ENCODE peak calls at places on chromosomes 4 and X, in six cellular contexts. F, Z, C, R, G and T are unnamed samples.

GRCh38 chr4:48079972-48080391 is 54.1 kb downstream of the TXK start:
- DNase-seq in F (no peak), Z (no peak), C (no peak), R (no peak), G (no peak), T (no peak)

GRCh38 chr4:129446074-129446473 is 350.1 kb downstream of the C4orf33 start:
- DNase-seq in F (no peak), Z (no peak), C (no peak), R (peak; percentile 7), G (no peak), T (no peak)

GRCh38 chr4:90357117-90357710 is 230.0 kb downstream of the CCSER1 start:
- DNase-seq in F (peak; percentile 1), Z (peak; percentile 1), C (no peak), R (peak; percentile 85), G (no peak), T (peak; percentile 14)

GRCh38 chrX:107567370-107567769 is 60.9 kb upstream of the PRPS1 start:
- DNase-seq in F (no peak), Z (no peak), C (no peak), R (no peak), G (no peak), T (no peak)

GRCh38 chrX:24839331-24839730 is 145.6 kb downstream of the POLA1 start:
- DNase-seq in F (no peak), Z (no peak), C (no peak), R (no peak), G (no peak), T (no peak)

GRCh38 chrX:150486011-150486410 is 82.4 kb upstream of the MTM1 start:
- DNase-seq in F (no peak), Z (no peak), C (peak; percentile 50), R (peak; percentile 71), G (peak; percentile 37), T (no peak)

GRCh38 chrX:119826399-119826959 is 26.3 kb downstream of the UPF3B start:
- DNase-seq in F (no peak), Z (no peak), C (no peak), R (peak; percentile 18), G (no peak), T (no peak)

GRCh38 chr4:11368701-11369115 is 60.0 kb downstream of the HS3ST1 start:
- DNase-seq in F (no peak), Z (no peak), C (no peak), R (no peak), G (peak; percentile 7), T (no peak)

GRCh38 chr4:157806176-157806575 is 366.6 kb downstream of the GASK1B start:
- DNase-seq in F (no peak), Z (no peak), C (no peak), R (no peak), G (no peak), T (no peak)

GRCh38 chrX:102712967-102713677 is 874 bp downstream of the GPRASP2 start:
- DNase-seq in F (no peak), Z (no peak), C (peak; percentile 55), R (peak; percentile 72), G (peak; percentile 14), T (no peak)

GRCh38 chr4:122900314-122900713 is 22.1 kb downstream of the NUDT6 start:
- DNase-seq in F (no peak), Z (no peak), C (no peak), R (no peak), G (no peak), T (no peak)

GRCh38 chrX:115413246-115413878 is 123.8 kb downstream of the LUZP4 start:
- DNase-seq in F (no peak), Z (no peak), C (no peak), R (no peak), G (no peak), T (no peak)

GRCh38 chr4:7894677-7895181 is 44.9 kb downstream of the AFAP1 start:
- DNase-seq in F (no peak), Z (no peak), C (no peak), R (no peak), G (no peak), T (no peak)

GRCh38 chr4:13921805-13922204 is 294.3 kb upstream of the BOD1L1 start:
- DNase-seq in F (peak; percentile 41), Z (no peak), C (no peak), R (peak; percentile 40), G (no peak), T (no peak)

GRCh38 chr4:40305329-40306193 is 29.6 kb upstream of the CHRNA9 start:
- DNase-seq in F (no peak), Z (no peak), C (peak; percentile 44), R (no peak), G (no peak), T (no peak)

GRCh38 chr4:4918067-4918466 is 58.6 kb downstream of the MSX1 start:
- DNase-seq in F (no peak), Z (no peak), C (no peak), R (no peak), G (no peak), T (no peak)

GRCh38 chrX:134931550-134931949 is 59.2 kb upstream of the SMIM10 start:
- DNase-seq in F (no peak), Z (no peak), C (no peak), R (no peak), G (no peak), T (no peak)

GRCh38 chrX:106286053-106286650 is 118.0 kb downstream of the PWWP3B start:
- DNase-seq in F (no peak), Z (no peak), C (no peak), R (peak; percentile 55), G (no peak), T (no peak)

GRCh38 chr4:150090836-150091235 is 12.6 kb downstream of the DCLK2 start:
- DNase-seq in F (no peak), Z (no peak), C (no peak), R (peak; percentile 19), G (no peak), T (no peak)

GRCh38 chrX:69136546-69137331 is 28.5 kb downstream of the PJA1 start:
- DNase-seq in F (no peak), Z (no peak), C (no peak), R (peak; percentile 27), G (peak; percentile 48), T (no peak)

GRCh38 chr4:123954220-123954619 is 557.6 kb downstream of the SPRY1 start:
- DNase-seq in F (no peak), Z (no peak), C (no peak), R (no peak), G (no peak), T (no peak)

GRCh38 chr4:117560329-117560728 is 474.0 kb upstream of the NDST3 start:
- DNase-seq in F (no peak), Z (no peak), C (no peak), R (peak; percentile 9), G (no peak), T (no peak)

GRCh38 chrX:129981207-129981553 is 1.3 kb upstream of the BCORL1 start:
- DNase-seq in F (no peak), Z (no peak), C (no peak), R (no peak), G (no peak), T (no peak)

GRCh38 chrX:129980043-129980442 is 2.4 kb upstream of the BCORL1 start:
- DNase-seq in F (no peak), Z (no peak), C (peak; percentile 51), R (no peak), G (peak; percentile 35), T (no peak)

GRCh38 chrX:129980540-129981206 is 1.8 kb upstream of the BCORL1 start:
- DNase-seq in F (no peak), Z (no peak), C (peak; percentile 73), R (peak; percentile 38), G (peak; percentile 72), T (no peak)

GRCh38 chrX:129982300-129983246 is at the start of gene BCORL1:
- DNase-seq in F (peak; percentile 77), Z (peak; percentile 66), C (peak; percentile 91), R (peak; percentile 96), G (peak; percentile 88), T (peak; percentile 55)

GRCh38 chrX:129981752-129982299 is 609 bp upstream of the BCORL1 start:
- DNase-seq in F (no peak), Z (no peak), C (peak; percentile 19), R (no peak), G (no peak), T (no peak)
- H3K4me3 ChIP-seq in F (no peak overlapping the region), Z (peak overlapping the region; percentile 48), C (peak overlapping the region; percentile 46), R (peak overlapping the region; percentile 54), G (no peak overlapping the region), T (peak overlapping the region; percentile 53)

GRCh38 chr4:153206534-153206933 is 2.3 kb downstream of the TRIM2 start:
- DNase-seq in F (no peak), Z (no peak), C (no peak), R (no peak), G (no peak), T (no peak)

GRCh38 chr4:153207027-153207426 is 2.8 kb downstream of the TRIM2 start:
- DNase-seq in F (no peak), Z (no peak), C (no peak), R (no peak), G (no peak), T (no peak)

GRCh38 chr4:153205757-153206156 is 1.5 kb downstream of the TRIM2 start:
- DNase-seq in F (no peak), Z (no peak), C (peak; percentile 80), R (no peak), G (no peak), T (no peak)

GRCh38 chr4:153209410-153209809 is 5.2 kb downstream of the TRIM2 start:
- DNase-seq in F (no peak), Z (no peak), C (no peak), R (no peak), G (no peak), T (no peak)

GRCh38 chr4:153207561-153207960 is 3.3 kb downstream of the TRIM2 start:
- DNase-seq in F (no peak), Z (no peak), C (peak; percentile 70), R (peak; percentile 34), G (peak; percentile 48), T (no peak)
- TF ChIP-seq CTCF in F (peak; percentile 61), Z (peak; percentile 70), C (peak; percentile 60), R (peak; percentile 66), G (peak; percentile 70), T (peak; percentile 53)

DNA sequence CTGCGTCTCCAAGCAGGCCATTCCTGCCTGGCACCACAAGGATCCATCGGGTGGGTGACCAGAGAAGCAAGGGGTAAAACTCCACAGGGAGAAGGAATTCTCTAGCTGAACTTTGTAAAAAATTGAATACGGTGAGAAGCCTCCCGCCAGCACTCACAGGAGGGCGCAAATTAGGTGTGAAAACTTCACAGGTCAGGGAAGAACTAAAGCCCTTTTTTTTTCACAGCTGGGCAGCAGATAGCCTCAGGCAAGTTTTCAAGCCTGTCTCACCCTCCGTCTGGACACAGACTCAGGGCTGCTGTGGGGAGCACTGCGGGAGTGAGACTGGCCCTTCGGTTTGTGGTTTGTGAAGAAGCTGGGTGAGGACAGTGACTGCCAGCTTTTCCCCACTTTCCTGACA is 224.1 kb upstream of the FGF16 start:
- DNase-seq in F (no peak), Z (no peak), C (no peak), R (no peak), G (no peak), T (no peak)
- H3K4me3 ChIP-seq in F (no peak overlapping the region), Z (no peak overlapping the region), C (no peak overlapping the region), R (no peak overlapping the region), G (no peak overlapping the region), T (no peak overlapping the region)

GRCh38 chrX:131735127-131735526 is 191.3 kb downstream of the OR13H1 start:
- DNase-seq in F (no peak), Z (no peak), C (no peak), R (no peak), G (no peak), T (no peak)

GRCh38 chrX:131739823-131740222 is 195.9 kb downstream of the OR13H1 start:
- DNase-seq in F (no peak), Z (no peak), C (no peak), R (no peak), G (no peak), T (no peak)

GRCh38 chrX:131729295-131729694 is 185.4 kb downstream of the OR13H1 start:
- DNase-seq in F (peak; percentile 79), Z (no peak), C (peak; percentile 89), R (no peak), G (no peak), T (no peak)

GRCh38 chrX:131734621-131735020 is 190.7 kb downstream of the OR13H1 start:
- DNase-seq in F (peak; percentile 61), Z (no peak), C (peak; percentile 85), R (no peak), G (no peak), T (no peak)
- TF ChIP-seq CTCF in F (peak; percentile 30), Z (no peak), C (no peak), R (no peak), G (no peak), T (no peak)